ENCODE peak calls at places on chromosomes 2 and 18, in eight cellular contexts. D, P, Z, M, O, Q, V and I are unnamed samples.

GRCh38 chr2:178419123-178419522 is 31.9 kb downstream of the PRKRA start:
- DNase-seq in M (no peak), P (no peak), V (no peak), Q (no peak), D (peak), O (no peak), Z (no peak), I (no peak)

GRCh38 chr2:186704897-186705296 is 11.0 kb downstream of the FAM171B start:
- DNase-seq in P (no peak), Z (no peak), M (no peak), V (no peak), D (no peak), O (no peak), Q (no peak), I (no peak)

GRCh38 chr2:9288681-9289338 is 82.2 kb downstream of the ASAP2 start:
- DNase-seq in Q (no peak), D (peak), P (no peak), Z (no peak), O (no peak), V (no peak), M (no peak), I (no peak)

GRCh38 chr18:34529358-34530335 is 180.5 kb upstream of the DTNA start:
- DNase-seq in D (no peak), P (no peak), O (no peak), V (no peak), Z (no peak), Q (no peak), M (no peak), I (no peak)

GRCh38 chr18:8153887-8154583 is 455.2 kb upstream of the RAB12 start:
- DNase-seq in D (peak), Q (no peak), M (no peak), Z (no peak), V (no peak), P (no peak), O (no peak), I (no peak)

GRCh38 chr2:169001116-169001815 is 29.9 kb downstream of the ABCB11 start:
- DNase-seq in O (no peak), D (no peak), P (no peak), V (no peak), M (no peak), Z (no peak), Q (no peak), I (no peak)

GRCh38 chr18:32049393-32050161 is 31.0 kb downstream of the RNF125 start:
- DNase-seq in M (peak), D (no peak), Z (peak), Q (peak), O (no peak), V (peak), P (no peak), I (no peak)

GRCh38 chr2:23386422-23387220 is 1.6 kb downstream of the KLHL29 start:
- DNase-seq in P (peak), D (no peak), M (no peak), Z (no peak), V (peak), Q (peak), O (peak), I (peak)

GRCh38 chr2:192827735-192828134 is 633.0 kb upstream of the TMEFF2 start:
- DNase-seq in M (no peak), Q (no peak), O (no peak), V (no peak), P (no peak), Z (no peak), D (no peak), I (no peak)

GRCh38 chr2:36559221-36559942 is 38.6 kb downstream of the FEZ2 start:
- DNase-seq in Z (no peak), D (no peak), V (no peak), M (no peak), Q (no peak), P (no peak), O (no peak), I (no peak)

GRCh38 chr2:196233808-196234501 is 62.6 kb upstream of the STK17B start:
- DNase-seq in Q (no peak), O (no peak), D (peak), V (no peak), M (no peak), P (no peak), Z (no peak), I (no peak)

GRCh38 chr2:160035125-160035524 is 27.3 kb downstream of the PLA2R1 start:
- DNase-seq in M (no peak), Q (no peak), P (no peak), O (no peak), D (no peak), V (no peak), Z (no peak), I (no peak)

GRCh38 chr2:209451209-209451822 is 27.5 kb downstream of the MAP2 start:
- DNase-seq in D (no peak), M (no peak), Q (no peak), V (no peak), O (no peak), Z (no peak), P (no peak), I (no peak)

GRCh38 chr2:216727346-216728122 is 32.2 kb upstream of the IGFBP5 start:
- DNase-seq in V (no peak), Q (no peak), M (no peak), D (no peak), O (no peak), P (no peak), Z (no peak), I (no peak)

GRCh38 chr18:76256897-76257500 is 238.0 kb downstream of the ZNF516 start:
- DNase-seq in Q (no peak), Z (peak), M (no peak), V (no peak), O (peak), P (peak), D (peak), I (no peak)

GRCh38 chr2:64065516-64065915 is 46.3 kb upstream of the VPS54 start:
- DNase-seq in D (no peak), M (no peak), Z (no peak), O (no peak), Q (no peak), P (no peak), V (no peak), I (no peak)

GRCh38 chr2:149357058-149357457 is 26.7 kb downstream of the LYPD6 start:
- DNase-seq in Z (no peak), O (no peak), V (no peak), Q (no peak), D (no peak), P (no peak), M (no peak), I (no peak)

GRCh38 chr2:75540994-75541393 is 19.7 kb downstream of the EVA1A start:
- DNase-seq in M (no peak), O (no peak), Z (no peak), V (no peak), Q (no peak), P (no peak), D (no peak), I (no peak)

GRCh38 chr2:148515976-148516375 is 128.6 kb upstream of the EPC2 start:
- DNase-seq in Q (no peak), P (no peak), V (no peak), D (peak), M (no peak), O (no peak), Z (no peak), I (no peak)

GRCh38 chr2:219713110-219713509 is 85.7 kb downstream of the SLC4A3 start:
- DNase-seq in O (no peak), P (peak), Q (no peak), M (no peak), D (peak), V (no peak), Z (no peak), I (no peak)

GRCh38 chr2:23489471-23490400 is 104.8 kb downstream of the KLHL29 start:
- DNase-seq in Q (no peak), P (no peak), Z (no peak), D (no peak), M (no peak), O (no peak), V (peak), I (no peak)

GRCh38 chr2:233794128-233794658 is 16.1 kb downstream of the MROH2A start:
- DNase-seq in V (peak), Q (no peak), O (no peak), M (peak), Z (no peak), P (no peak), D (no peak), I (no peak)

GRCh38 chr18:48931680-48932461 is 18.9 kb downstream of the SMAD7 start:
- DNase-seq in O (no peak), Z (no peak), P (no peak), M (no peak), D (no peak), Q (no peak), V (no peak), I (no peak)

GRCh38 chr2:172090044-172090946 is 5.0 kb downstream of the DLX1 start:
- DNase-seq in O (no peak), Q (no peak), M (no peak), Z (no peak), D (no peak), P (no peak), V (no peak), I (no peak)

GRCh38 chr18:32366586-32367538 is 103.8 kb downstream of the GAREM1 start:
- DNase-seq in P (no peak), D (no peak), Q (no peak), Z (no peak), V (no peak), O (no peak), M (no peak), I (no peak)

GRCh38 chr2:106596844-106597243 is 109.7 kb downstream of the CD8B2 start:
- DNase-seq in Z (no peak), M (no peak), D (peak), P (peak), V (no peak), Q (no peak), O (no peak), I (no peak)

GRCh38 chr2:97906309-97906708 is 89.4 kb downstream of the TMEM131 start:
- DNase-seq in Q (no peak), M (no peak), V (no peak), P (no peak), O (no peak), Z (no peak), D (no peak), I (no peak)

GRCh38 chr2:241157841-241158545 is 7.7 kb downstream of the PPP1R7 start:
- DNase-seq in M (no peak), P (no peak), O (no peak), D (peak), Q (no peak), Z (no peak), V (no peak), I (no peak)

GRCh38 chr18:70037453-70038061 is 89.9 kb upstream of the CD226 start:
- DNase-seq in O (no peak), Q (no peak), P (no peak), Z (no peak), V (no peak), D (no peak), M (no peak), I (no peak)

GRCh38 chr2:98485453-98485755 is 40.7 kb downstream of the INPP4A start:
- DNase-seq in D (no peak), O (no peak), V (no peak), P (no peak), Z (no peak), Q (no peak), M (no peak), I (no peak)

GRCh38 chr2:241836257-241836656 is 22.4 kb downstream of the PDCD1 start:
- DNase-seq in M (no peak), P (no peak), Z (no peak), D (no peak), O (no peak), V (no peak), Q (no peak), I (no peak)

GRCh38 chr2:163375472-163375871 is 360.3 kb downstream of the FIGN start:
- DNase-seq in Z (no peak), P (no peak), D (no peak), Q (no peak), O (no peak), V (no peak), M (no peak), I (no peak)

GRCh38 chr2:163370169-163370886 is 365.5 kb downstream of the FIGN start:
- DNase-seq in Q (no peak), V (no peak), O (no peak), M (no peak), Z (no peak), D (no peak), P (no peak), I (no peak)

GRCh38 chr2:75140288-75140687 is 59.0 kb downstream of the TACR1 start:
- DNase-seq in Z (no peak), D (no peak), O (no peak), M (no peak), V (no peak), P (no peak), Q (no peak), I (no peak)

GRCh38 chr2:60512641-60513040 is 40.8 kb downstream of the BCL11A start:
- DNase-seq in Z (no peak), P (no peak), D (peak), O (no peak), V (no peak), Q (no peak), M (no peak), I (no peak)

GRCh38 chr2:109487237-109487869 is 126.4 kb downstream of the SEPTIN10 start:
- DNase-seq in O (no peak), Z (no peak), D (peak), P (no peak), V (no peak), Q (peak), M (no peak), I (no peak)

GRCh38 chr2:45237850-45238542 is 228.7 kb upstream of the SIX2 start:
- DNase-seq in Q (peak), D (peak), M (no peak), Z (peak), V (no peak), P (peak), O (no peak), I (no peak)

GRCh38 chr2:16034151-16034974 is 94.0 kb downstream of the MYCN start:
- DNase-seq in P (peak), O (no peak), Z (no peak), D (no peak), M (no peak), V (no peak), Q (no peak), I (no peak)

GRCh38 chr2:1222062-1222461 is 191.2 kb upstream of the TPO start:
- DNase-seq in Z (no peak), Q (no peak), O (no peak), P (no peak), V (no peak), D (no peak), M (no peak), I (no peak)

GRCh38 chr2:217905906-217906305 is 96.9 kb downstream of the TNS1 start:
- DNase-seq in P (no peak), Z (no peak), D (no peak), V (no peak), M (no peak), Q (peak), O (no peak), I (no peak)

GRCh38 chr2:217903859-217904613 is 98.8 kb downstream of the TNS1 start:
- DNase-seq in V (peak), M (peak), O (peak), D (peak), Q (peak), Z (peak), P (no peak), I (no peak)

GRCh38 chr2:217904614-217904965 is 98.2 kb downstream of the TNS1 start:
- DNase-seq in Z (no peak), O (no peak), M (no peak), V (peak), D (no peak), Q (peak), P (no peak), I (no peak)

GRCh38 chr2:217906787-217907186 is 96.0 kb downstream of the TNS1 start:
- DNase-seq in Z (no peak), P (no peak), M (no peak), D (no peak), O (no peak), V (no peak), Q (peak), I (no peak)

DNA sequence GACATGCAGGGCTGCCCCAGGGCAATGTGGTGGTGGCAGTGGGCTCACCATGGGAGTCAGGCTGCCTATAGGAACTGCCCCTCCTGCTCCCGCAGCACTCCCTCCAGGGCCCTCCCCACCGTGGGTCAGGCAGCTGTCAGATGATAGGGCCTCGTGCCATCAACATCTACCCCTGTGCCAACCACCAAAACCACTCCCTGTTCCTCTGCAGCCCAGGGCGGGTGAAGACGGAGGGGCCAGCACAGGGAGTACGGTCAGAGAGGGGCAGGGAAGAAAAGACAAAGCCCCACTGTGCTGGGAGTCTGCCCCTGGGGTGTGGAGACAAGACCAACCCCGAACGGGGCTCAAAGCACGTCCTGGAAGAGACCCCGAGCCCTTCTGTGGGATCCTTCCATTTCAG is 97.4 kb downstream of the TNS1 start:
- DNase-seq in D (no peak), O (no peak), V (no peak), P (no peak), Q (peak), Z (peak), M (no peak), I (no peak)
- TF ChIP-seq POLR2A in D (no peak), O (peak), V (no peak), P (no peak), Q (no peak), Z (no peak), M (no peak), I (no peak)

DNA sequence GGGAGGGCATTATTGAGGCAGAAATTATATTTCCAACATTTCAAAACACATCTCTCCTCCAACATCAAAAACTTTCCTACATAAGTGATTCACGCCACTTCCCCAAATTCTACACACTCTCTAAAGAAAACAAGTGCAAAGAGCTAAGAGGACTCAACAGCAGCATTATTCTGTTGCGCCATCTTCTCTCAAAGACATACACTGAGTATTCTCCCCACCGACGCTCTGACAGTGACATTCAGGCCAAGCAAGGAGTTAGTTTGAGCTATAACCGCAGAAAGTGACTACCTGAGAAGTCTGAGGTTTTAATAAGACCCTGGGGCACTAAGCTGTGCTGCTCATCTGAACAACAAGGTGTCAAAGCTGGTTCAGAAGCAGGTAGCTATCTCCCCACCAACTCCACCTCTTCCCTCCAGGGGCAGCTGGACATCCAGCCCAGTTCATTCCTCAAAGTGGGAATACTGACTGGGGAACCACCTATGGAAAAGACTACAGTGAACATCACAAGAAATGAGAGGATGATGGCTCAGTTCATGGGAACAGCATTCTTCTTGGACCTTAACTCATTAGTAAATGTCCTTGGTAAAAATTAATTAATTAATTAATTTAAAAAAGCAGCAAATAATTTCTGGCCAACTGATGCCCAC is 309.5 kb upstream of the CCDC68 start:
- DNase-seq in Q (no peak), P (no peak), M (no peak), Z (no peak), D (no peak), O (no peak), V (no peak), I (no peak)
- TF ChIP-seq POLR2A in Q (no peak), P (no peak), M (no peak), Z (no peak), D (no peak), O (no peak), V (no peak), I (peak)

DNA sequence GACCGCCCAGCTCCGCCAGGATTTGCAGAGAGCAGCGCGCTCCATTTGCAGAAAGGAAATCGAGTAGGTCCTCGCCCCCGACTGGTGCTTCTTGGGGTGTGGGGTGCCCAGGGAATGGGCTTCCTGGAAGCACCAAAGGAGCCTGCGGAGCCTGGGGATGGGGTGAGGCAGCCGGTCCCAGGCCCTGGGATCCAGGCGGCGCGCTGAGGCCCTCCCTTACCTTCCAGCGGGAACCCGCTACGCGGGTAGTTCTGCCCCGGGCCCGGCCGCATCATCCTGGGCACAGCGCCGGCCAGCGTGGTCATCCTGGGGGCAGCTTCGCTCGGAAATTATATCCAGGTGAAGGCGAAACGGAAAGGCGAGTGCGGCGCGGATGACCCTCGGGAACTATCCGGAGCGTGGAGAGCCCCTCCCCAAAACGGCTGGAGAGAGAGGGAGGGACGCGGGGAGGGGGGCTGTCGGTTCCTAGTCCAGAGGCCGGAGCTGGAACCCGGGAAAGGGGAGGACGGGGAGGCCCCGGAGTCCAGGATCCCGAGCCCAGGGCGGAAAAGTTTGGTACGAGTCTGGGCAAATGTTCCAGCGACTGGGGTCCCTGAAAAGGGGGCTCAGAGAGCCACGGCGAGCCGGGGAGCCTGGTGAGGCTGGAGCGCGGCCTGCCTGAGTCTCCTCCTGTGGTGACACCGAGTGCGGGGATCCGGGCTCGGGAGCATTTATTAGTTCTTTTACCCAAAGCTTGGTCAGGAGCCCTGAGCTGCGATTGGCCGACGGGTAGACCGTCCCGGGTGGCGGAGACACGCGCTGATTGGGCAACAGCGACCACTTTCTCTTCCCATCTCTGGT is at the start of gene PAX3:
- DNase-seq in P (no peak), V (no peak), D (no peak), Z (no peak), M (no peak), Q (no peak), O (no peak), I (no peak)
- TF ChIP-seq POLR2A in P (no peak), V (no peak), D (no peak), Z (no peak), M (no peak), Q (no peak), O (no peak), I (no peak)

GRCh38 chr2:127293758-127294562 is at the start of gene ERCC3:
- DNase-seq in D (peak), P (peak), V (peak), Q (peak), Z (peak), O (peak), M (peak), I (peak)
- TF ChIP-seq POLR2A in D (peak), P (peak), V (peak), Q (no peak), Z (no peak), O (peak), M (no peak), I (peak)

DNA sequence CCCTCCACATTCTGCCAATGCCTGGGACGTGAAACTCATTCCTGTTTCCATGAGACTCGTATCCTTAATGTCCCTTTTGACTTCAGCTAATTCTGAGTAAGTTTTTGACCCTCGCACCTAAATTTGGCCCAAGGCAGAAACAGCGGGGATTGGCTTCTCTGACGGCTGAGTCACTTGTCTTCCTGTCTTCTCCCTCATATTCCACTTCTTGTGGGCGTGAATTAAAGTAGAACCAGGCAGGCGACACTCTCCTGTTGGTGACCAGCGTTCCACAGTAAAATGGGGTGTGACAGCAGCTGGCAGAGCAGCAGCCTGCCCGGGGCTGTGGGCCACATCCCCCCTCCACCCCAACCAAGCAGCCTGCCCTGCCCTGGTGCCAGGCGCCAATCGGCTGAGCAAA is 15.5 kb downstream of the TTC32 start:
- DNase-seq in V (no peak), Q (no peak), P (no peak), D (no peak), M (no peak), O (no peak), Z (no peak), I (no peak)
- TF ChIP-seq POLR2A in V (no peak), Q (no peak), P (no peak), D (no peak), M (no peak), O (no peak), Z (no peak), I (no peak)